ENCODE peak calls at places on chromosomes 11 and 22, in seven cellular contexts. H is choroid plexus epithelial cell, X is dorsolateral prefrontal cortex, L is tibial artery, C is H1, J is AG09309, M is endodermal cell. O is an unnamed sample.

GRCh38 chr11:11486002-11486401 is 133.0 kb upstream of the CSNK2A3 start:
- DNase-seq in H (no peak), X (no peak), L (no peak), C (no peak), J (no peak), M (no peak), O (no peak)

GRCh38 chr22:41178425-41178975 is 26.6 kb upstream of the L3MBTL2 start:
- DNase-seq in H (no peak), X (peak), L (peak), C (no peak), J (no peak), M (no peak), O (no peak)

GRCh38 chr11:73323464-73323863 is 15.4 kb downstream of the ARHGEF17 start:
- DNase-seq in H (peak), X (no peak), L (peak), C (no peak), J (no peak), M (peak), O (no peak)

GRCh38 chr11:87778341-87778740 is 396.9 kb downstream of the RAB38 start:
- DNase-seq in H (no peak), X (no peak), L (no peak), C (no peak), J (no peak), M (no peak), O (no peak)

GRCh38 chr11:13294771-13295579 is 17.4 kb downstream of the BMAL1 start:
- DNase-seq in H (no peak), X (no peak), L (no peak), C (no peak), J (no peak), M (peak), O (no peak)

GRCh38 chr11:22433066-22433450 is 94.9 kb downstream of the SLC17A6 start:
- DNase-seq in H (no peak), X (no peak), L (no peak), C (no peak), J (no peak), M (no peak), O (no peak)

GRCh38 chr22:26321469-26321913 is 107.6 kb upstream of the ASPHD2 start:
- DNase-seq in H (no peak), X (peak), L (no peak), C (no peak), J (peak), M (no peak), O (peak)

GRCh38 chr11:115170133-115170815 is 333.9 kb downstream of the CADM1 start:
- DNase-seq in H (peak), X (no peak), L (no peak), C (no peak), J (no peak), M (peak), O (no peak)

GRCh38 chr11:936199-936598 is 10.5 kb downstream of the AP2A2 start:
- DNase-seq in H (no peak), X (no peak), L (no peak), C (no peak), J (no peak), M (no peak), O (no peak)

GRCh38 chr11:68302256-68303054 is 9.9 kb upstream of the LRP5 start:
- DNase-seq in H (peak), X (no peak), L (no peak), C (no peak), J (no peak), M (no peak), O (no peak)

GRCh38 chr11:46512261-46512881 is 81.5 kb downstream of the AMBRA1 start:
- DNase-seq in H (no peak), X (no peak), L (no peak), C (no peak), J (no peak), M (no peak), O (no peak)

GRCh38 chr11:93279911-93280347 is 50.6 kb upstream of the DEUP1 start:
- DNase-seq in H (no peak), X (no peak), L (no peak), C (no peak), J (no peak), M (no peak), O (no peak)

GRCh38 chr11:128790200-128790599 is 76.9 kb downstream of the KCNJ1 start:
- DNase-seq in H (peak), X (peak), L (no peak), C (no peak), J (no peak), M (no peak), O (no peak)

GRCh38 chr11:1483445-1483961 is 3.1 kb downstream of the MOB2 start:
- DNase-seq in H (no peak), X (peak), L (peak), C (no peak), J (no peak), M (no peak), O (no peak)

GRCh38 chr11:46410021-46410420 is 18.4 kb upstream of the CHRM4 start:
- DNase-seq in H (peak), X (no peak), L (no peak), C (no peak), J (no peak), M (peak), O (no peak)

GRCh38 chr22:17724241-17724640 is 50.0 kb downstream of the BID start:
- DNase-seq in H (peak), X (no peak), L (no peak), C (no peak), J (no peak), M (no peak), O (no peak)

GRCh38 chr11:28835790-28836189 is 727.6 kb downstream of the METTL15 start:
- DNase-seq in H (peak), X (no peak), L (no peak), C (no peak), J (no peak), M (no peak), O (no peak)

GRCh38 chr11:28529046-28529445 is 420.9 kb downstream of the METTL15 start:
- DNase-seq in H (peak), X (no peak), L (no peak), C (no peak), J (peak), M (no peak), O (peak)

GRCh38 chr11:130600139-130600538 is 151.7 kb downstream of the ADAMTS15 start:
- DNase-seq in H (peak), X (no peak), L (no peak), C (no peak), J (no peak), M (no peak), O (no peak)

GRCh38 chr11:63613517-63614135 is 607 bp downstream of the PLAAT3 start:
- DNase-seq in H (no peak), X (peak), L (peak), C (peak), J (no peak), M (peak), O (no peak)

GRCh38 chr11:11155962-11156815 is 196.9 kb downstream of the CSNK2A3 start:
- DNase-seq in H (no peak), X (no peak), L (no peak), C (peak), J (no peak), M (peak), O (no peak)

GRCh38 chr11:41459602-41460405 is at the start of gene LRRC4C:
- DNase-seq in H (no peak), X (no peak), L (no peak), C (no peak), J (no peak), M (no peak), O (no peak)

GRCh38 chr11:47966621-47967020 is 13.7 kb upstream of the PTPRJ start:
- DNase-seq in H (no peak), X (no peak), L (no peak), C (no peak), J (no peak), M (no peak), O (no peak)

GRCh38 chr22:41684194-41684593 is 4.5 kb downstream of the SNU13 start:
- DNase-seq in H (no peak), X (no peak), L (no peak), C (no peak), J (no peak), M (no peak), O (no peak)

GRCh38 chr11:61746654-61747388 is 5.6 kb upstream of the MYRF start:
- DNase-seq in H (no peak), X (no peak), L (no peak), C (no peak), J (no peak), M (no peak), O (no peak)

GRCh38 chr11:78690588-78690987 is 115.9 kb upstream of the NARS2 start:
- DNase-seq in H (no peak), X (no peak), L (no peak), C (no peak), J (no peak), M (no peak), O (no peak)

GRCh38 chr22:28874061-28874460 is 9.3 kb upstream of the ZNRF3 start:
- DNase-seq in H (no peak), X (no peak), L (no peak), C (no peak), J (no peak), M (no peak), O (no peak)

GRCh38 chr11:46521947-46522681 is 71.7 kb downstream of the AMBRA1 start:
- DNase-seq in H (peak), X (no peak), L (no peak), C (no peak), J (no peak), M (no peak), O (peak)

GRCh38 chr11:131537196-131537595 is 166.8 kb downstream of the NTM start:
- DNase-seq in H (no peak), X (no peak), L (no peak), C (no peak), J (no peak), M (no peak), O (no peak)

GRCh38 chr22:37260939-37261338 is 16.9 kb upstream of the RAC2 start:
- DNase-seq in H (peak), X (no peak), L (peak), C (no peak), J (no peak), M (peak), O (no peak)

GRCh38 chr22:34841321-34841901 is 224.5 kb upstream of the ISX start:
- DNase-seq in H (no peak), X (no peak), L (no peak), C (peak), J (no peak), M (peak), O (peak)

GRCh38 chr11:76785513-76785912 is 2.4 kb downstream of the TSKU start:
- DNase-seq in H (peak), X (no peak), L (no peak), C (no peak), J (no peak), M (peak), O (no peak)
- TF ChIP-seq CTCF in H (no peak), X (no peak), L (no peak), C (no peak), J (no peak), M (no peak), O (no peak)

GRCh38 chr11:8359521-8359920 is 95.8 kb upstream of the LMO1 start:
- DNase-seq in H (no peak), X (no peak), L (no peak), C (no peak), J (no peak), M (no peak), O (no peak)
- TF ChIP-seq CTCF in H (no peak), X (no peak), L (no peak), C (no peak), J (no peak), M (no peak), O (no peak)

GRCh38 chr11:111419181-111419580 is 40.1 kb upstream of the POU2AF1 start:
- DNase-seq in H (no peak), X (no peak), L (no peak), C (no peak), J (no peak), M (peak), O (no peak)

GRCh38 chr11:111419641-111420327 is 40.7 kb upstream of the POU2AF1 start:
- DNase-seq in H (no peak), X (peak), L (peak), C (no peak), J (no peak), M (peak), O (no peak)

GRCh38 chr11:111423250-111423615 is 44.2 kb upstream of the POU2AF1 start:
- DNase-seq in H (no peak), X (no peak), L (no peak), C (no peak), J (no peak), M (no peak), O (no peak)

GRCh38 chr11:111421251-111421650 is 42.2 kb upstream of the POU2AF1 start:
- DNase-seq in H (no peak), X (no peak), L (no peak), C (no peak), J (no peak), M (no peak), O (no peak)

GRCh38 chr11:111422494-111423249 is 43.6 kb upstream of the POU2AF1 start:
- DNase-seq in H (peak), X (peak), L (peak), C (peak), J (no peak), M (peak), O (no peak)
- TF ChIP-seq CTCF in H (peak), X (peak), L (peak), C (peak), J (peak), M (peak), O (peak)

GRCh38 chr11:34790620-34791019 is 125.6 kb downstream of the APIP start:
- DNase-seq in H (peak), X (no peak), L (no peak), C (no peak), J (no peak), M (no peak), O (no peak)
- TF ChIP-seq CTCF in H (peak), X (no peak), L (no peak), C (peak), J (no peak), M (peak), O (no peak)

GRCh38 chr11:132559371-132560036 is 972.8 kb downstream of the OPCML start:
- DNase-seq in H (peak), X (no peak), L (no peak), C (no peak), J (no peak), M (no peak), O (no peak)
- TF ChIP-seq CTCF in H (peak), X (no peak), L (no peak), C (no peak), J (no peak), M (peak), O (no peak)

DNA sequence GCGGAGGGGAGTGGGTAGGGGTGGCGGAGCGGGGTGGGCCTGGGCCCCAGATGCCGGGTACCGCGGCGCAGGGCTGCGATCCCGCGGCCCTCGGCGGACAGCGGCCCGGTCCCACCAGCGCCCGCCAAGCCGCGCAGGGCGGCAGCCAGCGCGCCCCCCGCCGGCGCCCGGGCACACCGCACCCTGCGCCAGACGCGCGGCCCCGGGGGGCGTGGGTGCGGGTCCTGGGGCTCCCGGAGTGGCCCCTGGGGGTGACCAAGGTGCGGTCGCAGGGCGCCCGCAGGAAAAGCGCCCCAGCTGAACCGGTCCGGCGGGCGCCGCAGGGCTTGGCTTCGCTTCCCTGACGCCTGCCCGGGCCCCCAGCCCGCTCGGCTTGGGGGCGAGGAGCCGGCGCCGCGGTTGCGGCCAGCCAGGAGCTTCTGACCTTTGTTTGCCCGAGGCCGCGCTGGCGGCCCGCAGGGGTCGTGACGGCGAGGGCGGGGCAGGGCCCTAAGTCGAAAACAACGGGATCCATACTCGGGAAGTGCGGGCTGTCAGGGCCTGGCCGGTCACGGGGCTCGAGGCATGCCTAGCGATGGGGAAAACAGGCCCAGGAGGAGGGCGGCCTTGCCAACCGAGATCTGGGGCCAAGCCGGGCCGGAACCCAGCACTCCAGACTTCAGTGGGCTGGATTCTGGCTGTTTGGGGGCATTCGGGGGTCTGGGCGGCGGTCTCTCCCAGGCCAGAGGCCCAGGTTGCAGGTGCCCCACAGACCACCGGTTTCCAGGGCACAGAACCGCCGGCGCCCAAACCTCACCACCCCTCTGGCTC is 581 bp upstream of the AP5B1 start:
- DNase-seq in H (no peak), X (no peak), L (peak), C (no peak), J (no peak), M (peak), O (no peak)
- TF ChIP-seq CTCF in H (no peak), X (peak), L (peak), C (peak), J (no peak), M (peak), O (no peak)

DNA sequence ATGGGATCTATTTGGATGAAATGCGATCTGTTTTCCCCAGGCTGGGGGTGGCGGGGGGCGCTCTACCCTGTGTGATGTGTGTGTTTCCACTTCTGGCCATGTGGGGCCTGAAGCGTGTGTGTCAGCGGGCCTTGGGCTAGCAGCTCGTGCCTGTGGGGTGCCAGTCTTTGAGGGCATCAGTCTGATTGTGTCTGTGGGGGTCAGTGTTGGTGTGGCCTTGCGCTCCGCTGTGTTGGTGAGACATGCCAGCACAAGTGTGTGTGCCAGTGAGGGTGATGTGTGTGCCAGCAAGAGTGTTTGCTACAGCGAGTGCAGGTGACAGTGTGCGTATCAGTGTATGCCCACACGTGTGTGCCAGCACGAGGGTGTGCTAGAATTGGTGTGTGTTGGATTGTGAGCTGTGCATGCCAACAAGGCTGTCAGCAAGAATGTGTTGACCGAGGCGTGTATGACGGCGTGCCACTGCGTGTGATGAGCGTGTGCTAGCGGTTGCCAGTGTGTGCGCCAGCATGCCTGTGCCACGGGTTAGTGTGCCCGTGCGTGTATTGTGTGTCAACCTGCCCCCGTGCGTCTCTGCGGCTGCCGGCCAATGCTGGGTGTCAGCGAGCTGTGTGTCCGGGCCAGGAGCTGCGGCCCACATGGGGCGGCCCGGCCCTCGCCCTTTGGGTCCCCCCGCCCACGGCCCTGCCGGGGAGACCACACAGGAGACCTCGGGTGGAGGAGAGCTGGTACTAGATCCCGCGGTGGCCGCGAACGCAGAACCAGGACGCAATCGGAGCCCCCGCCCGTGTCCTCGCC is 519 bp downstream of the ARRB1 start:
- DNase-seq in H (no peak), X (peak), L (peak), C (no peak), J (no peak), M (peak), O (no peak)
- TF ChIP-seq CTCF in H (no peak), X (no peak), L (no peak), C (peak), J (no peak), M (peak), O (no peak)

GRCh38 chr11:15849265-15849664 is 507.1 kb downstream of the SOX6 start:
- DNase-seq in H (no peak), X (no peak), L (no peak), C (no peak), J (no peak), M (no peak), O (no peak)

GRCh38 chr11:15850992-15851615 is 505.2 kb downstream of the SOX6 start:
- DNase-seq in H (no peak), X (peak), L (no peak), C (no peak), J (no peak), M (no peak), O (no peak)

GRCh38 chr11:15848769-15849168 is 507.6 kb downstream of the SOX6 start:
- DNase-seq in H (no peak), X (no peak), L (no peak), C (no peak), J (no peak), M (no peak), O (no peak)

GRCh38 chr11:15854245-15854644 is 502.1 kb downstream of the SOX6 start:
- DNase-seq in H (no peak), X (no peak), L (no peak), C (no peak), J (no peak), M (no peak), O (no peak)

GRCh38 chr11:15852179-15852578 is 504.2 kb downstream of the SOX6 start:
- DNase-seq in H (peak), X (no peak), L (no peak), C (no peak), J (no peak), M (peak), O (no peak)
- TF ChIP-seq CTCF in H (peak), X (peak), L (no peak), C (peak), J (peak), M (peak), O (peak)